ENCODE peak calls at places on chromosomes 12 and 14, in four cellular contexts. A is COR-L47, X is C1 segment of cervical spinal cord, N is cardiac muscle cell. K is an unnamed sample.

GRCh38 chr12:56104815-56105476 is 587 bp downstream of the PA2G4 start:
- DNase-seq in A (no peak), X (no peak), N (peak; percentile 44), K (peak; percentile 48)

GRCh38 chr12:2353281-2353680 is 300.5 kb downstream of the CACNA1C start:
- DNase-seq in A (no peak), X (no peak), N (no peak), K (no peak)

GRCh38 chr12:63103489-63104131 is 47.4 kb downstream of the AVPR1A start:
- DNase-seq in A (peak; percentile 14), X (no peak), N (peak; percentile 35), K (no peak)

GRCh38 chr14:49977126-49977841 is 84.4 kb downstream of the ARF6 start:
- DNase-seq in A (no peak), X (no peak), N (no peak), K (no peak)

GRCh38 chr14:105255021-105255507 is 6.7 kb downstream of the BTBD6 start:
- DNase-seq in A (no peak), X (no peak), N (no peak), K (no peak)

GRCh38 chr12:18242380-18243089 is 18.8 kb upstream of the PIK3C2G start:
- DNase-seq in A (no peak), X (no peak), N (no peak), K (no peak)

GRCh38 chr12:3622732-3623690 is 129.9 kb downstream of the CRACR2A start:
- DNase-seq in A (no peak), X (no peak), N (no peak), K (no peak)

GRCh38 chr12:124592481-124593160 is 25.2 kb upstream of the NCOR2 start:
- DNase-seq in A (no peak), X (no peak), N (no peak), K (no peak)

GRCh38 chr12:54601841-54602240 is 13.4 kb upstream of the PPP1R1A start:
- DNase-seq in A (no peak), X (no peak), N (no peak), K (no peak)

GRCh38 chr12:74770552-74770951 is 232.9 kb downstream of the ATXN7L3B start:
- DNase-seq in A (no peak), X (no peak), N (no peak), K (no peak)

GRCh38 chr12:9149372-9149771 is 33.7 kb upstream of the A2M start:
- DNase-seq in A (no peak), X (no peak), N (no peak), K (no peak)

GRCh38 chr14:75497701-75498100 is 24.6 kb upstream of the BATF start:
- DNase-seq in A (no peak), X (no peak), N (no peak), K (no peak)

GRCh38 chr14:50531595-50532501 is 521 bp downstream of the MAP4K5 start:
- DNase-seq in A (peak; percentile 48), X (peak; percentile 50), N (peak; percentile 77), K (peak; percentile 68)

GRCh38 chr12:19800884-19801283 is 361.6 kb downstream of the AEBP2 start:
- DNase-seq in A (no peak), X (no peak), N (no peak), K (no peak)

GRCh38 chr12:93419388-93420034 is 22.2 kb downstream of the UBE2N start:
- DNase-seq in A (peak; percentile 35), X (no peak), N (peak; percentile 66), K (no peak)

GRCh38 chr12:64610092-64610659 is at the start of gene RASSF3:
- DNase-seq in A (peak; percentile 79), X (peak; percentile 53), N (peak; percentile 88), K (peak; percentile 76)

GRCh38 chr12:100593490-100593889 is 20.0 kb downstream of the GAS2L3 start:
- DNase-seq in A (peak; percentile 7), X (no peak), N (no peak), K (no peak)

GRCh38 chr12:110790301-110790700 is 47.6 kb upstream of the PPP1CC start:
- DNase-seq in A (no peak), X (no peak), N (no peak), K (no peak)

GRCh38 chr12:51244269-51244668 is 5.6 kb downstream of the DAZAP2 start:
- DNase-seq in A (no peak), X (no peak), N (no peak), K (no peak)

GRCh38 chr14:68291820-68292219 is 472.2 kb downstream of the RAD51B start:
- DNase-seq in A (no peak), X (no peak), N (peak; percentile 72), K (no peak)

GRCh38 chr12:52244615-52244994 is 11.6 kb downstream of the KRT7 start:
- DNase-seq in A (no peak), X (no peak), N (no peak), K (no peak)

GRCh38 chr14:29271669-29272068 is 505.1 kb downstream of the FOXG1 start:
- DNase-seq in A (no peak), X (no peak), N (no peak), K (no peak)

GRCh38 chr12:40469736-40470135 is 222.5 kb upstream of the CNTN1 start:
- DNase-seq in A (peak; percentile 52), X (no peak), N (no peak), K (no peak)

GRCh38 chr14:77116194-77116817 is 18.2 kb downstream of the CIPC start:
- DNase-seq in A (no peak), X (no peak), N (no peak), K (no peak)

GRCh38 chr12:92502417-92503028 is 200.3 kb upstream of the PLEKHG7 start:
- DNase-seq in A (no peak), X (no peak), N (no peak), K (no peak)

GRCh38 chr14:66638688-66639087 is 130.7 kb downstream of the GPHN start:
- DNase-seq in A (no peak), X (no peak), N (no peak), K (no peak)

GRCh38 chr12:81257952-81258551 is 180.2 kb downstream of the ACSS3 start:
- DNase-seq in A (peak; percentile 69), X (no peak), N (peak; percentile 32), K (no peak)

GRCh38 chr12:122454250-122454721 is 31.8 kb upstream of the CLIP1 start:
- DNase-seq in A (no peak), X (no peak), N (no peak), K (no peak)

GRCh38 chr14:24297190-24297964 is 2.2 kb downstream of the DHRS1 start:
- DNase-seq in A (peak; percentile 23), X (no peak), N (peak; percentile 43), K (no peak)

GRCh38 chr12:120367252-120367923 is 1.6 kb downstream of the MSI1 start:
- DNase-seq in A (no peak), X (no peak), N (peak; percentile 62), K (no peak)

GRCh38 chr12:57609781-57610552 is 1.3 kb upstream of the ARHGEF25 start:
- DNase-seq in A (no peak), X (no peak), N (no peak), K (no peak)

GRCh38 chr12:67276469-67276868 is 7.3 kb downstream of the CAND1 start:
- DNase-seq in A (no peak), X (no peak), N (no peak), K (no peak)

K was measured in mesothelial cell of epicardium.